ENCODE peak calls at places on chromosomes 5 and 9, in six cellular contexts. B, M, P, C, F and O are unnamed samples.

GRCh38 chr5:25963251-25964008 is 1075.0 kb downstream of the CDH9 start:
- DNase-seq in C (no peak), P (no peak), M (no peak), F (peak; percentile 49), B (peak; percentile 89), O (no peak)

GRCh38 chr5:150230842-150231241 is 41.0 kb downstream of the SLC6A7 start:
- DNase-seq in C (no peak), P (no peak), F (no peak), B (no peak), M (no peak), O (no peak)

GRCh38 chr5:74503-75109 is 17.4 kb upstream of the PLEKHG4B start:
- DNase-seq in B (no peak), C (no peak), M (no peak), P (no peak), F (no peak), O (no peak)

GRCh38 chr9:1007312-1007711 is 30.9 kb downstream of the DMRT3 start:
- DNase-seq in F (no peak), P (no peak), B (no peak), C (no peak), M (no peak), O (no peak)

GRCh38 chr5:144812770-144813169 is 642.1 kb downstream of the KCTD16 start:
- DNase-seq in P (peak; percentile 30), M (peak; percentile 82), C (no peak), F (peak; percentile 95), B (peak; percentile 0), O (no peak)

GRCh38 chr5:145989428-145989827 is 53.0 kb downstream of the SH3RF2 start:
- DNase-seq in C (no peak), B (no peak), P (no peak), M (no peak), F (no peak), O (no peak)

GRCh38 chr9:78121488-78121887 is 89.9 kb upstream of the GNAQ start:
- DNase-seq in F (peak; percentile 66), C (peak; percentile 79), P (peak; percentile 75), M (peak; percentile 81), B (peak; percentile 55), O (no peak)

GRCh38 chr5:132203464-132203818 is 24.2 kb downstream of the P4HA2 start:
- DNase-seq in F (peak; percentile 62), B (no peak), M (peak; percentile 81), P (no peak), C (no peak), O (no peak)

GRCh38 chr5:119011186-119011585 is 22.8 kb upstream of the DTWD2 start:
- DNase-seq in M (no peak), C (no peak), P (no peak), F (no peak), B (no peak), O (no peak)

GRCh38 chr5:88244686-88245085 is 24.0 kb downstream of the TMEM161B start:
- DNase-seq in M (no peak), P (no peak), F (no peak), B (no peak), C (no peak), O (no peak)

GRCh38 chr5:119541716-119542115 is 87.6 kb upstream of the FAM170A start:
- DNase-seq in B (no peak), F (no peak), M (no peak), C (no peak), P (no peak), O (no peak)

GRCh38 chr9:87497080-87497603 is 525 bp upstream of the DAPK1 start:
- DNase-seq in P (no peak), B (no peak), M (no peak), F (no peak), C (no peak), O (no peak)

GRCh38 chr5:9953691-9954090 is 296.0 kb downstream of the ATPSCKMT start:
- DNase-seq in C (no peak), B (no peak), F (no peak), M (no peak), P (no peak), O (no peak)

GRCh38 chr9:98132806-98133631 is 14.0 kb upstream of the TRIM14 start:
- DNase-seq in F (no peak), B (no peak), M (no peak), C (no peak), P (no peak), O (no peak)

GRCh38 chr5:2740051-2740848 is 11.2 kb downstream of the IRX2 start:
- DNase-seq in B (no peak), M (peak; percentile 7), F (no peak), P (no peak), C (no peak), O (no peak)

GRCh38 chr9:117772960-117773359 is 68.8 kb downstream of the TLR4 start:
- DNase-seq in P (peak; percentile 31), M (peak; percentile 79), C (no peak), F (peak; percentile 65), B (no peak), O (peak; percentile 70)

GRCh38 chr9:116152941-116153764 is 438 bp upstream of the PAPPA start:
- DNase-seq in M (peak; percentile 89), F (peak; percentile 94), B (peak; percentile 94), C (no peak), P (peak; percentile 83), O (no peak)

GRCh38 chr5:38466444-38467189 is 89.8 kb downstream of the LIFR start:
- DNase-seq in C (peak; percentile 34), M (peak; percentile 52), F (peak; percentile 95), B (peak; percentile 63), P (peak; percentile 90), O (no peak)

GRCh38 chr9:124795881-124796415 is 19.0 kb downstream of the OLFML2A start:
- DNase-seq in C (no peak), P (peak; percentile 60), F (no peak), B (no peak), M (no peak), O (no peak)

GRCh38 chr5:150582281-150582791 is 58.1 kb upstream of the SYNPO start:
- DNase-seq in P (peak; percentile 90), C (peak; percentile 79), F (peak; percentile 41), B (no peak), M (peak; percentile 42), O (no peak)

GRCh38 chr9:88536951-88537742 is 2.2 kb downstream of the NXNL2 start:
- DNase-seq in F (no peak), B (peak; percentile 29), P (no peak), C (no peak), M (no peak), O (no peak)

GRCh38 chr5:110785356-110785755 is 46.5 kb downstream of the SLC25A46 start:
- DNase-seq in B (no peak), P (peak; percentile 74), F (peak; percentile 97), M (peak; percentile 91), C (no peak), O (no peak)

GRCh38 chr9:114583371-114583770 is 4.2 kb upstream of the ATP6V1G1 start:
- DNase-seq in F (no peak), C (no peak), P (no peak), M (no peak), B (no peak), O (no peak)

GRCh38 chr5:92836861-92837755 is 743.9 kb downstream of the NR2F1-AS1 start:
- DNase-seq in F (peak; percentile 70), P (peak; percentile 13), B (no peak), M (peak; percentile 72), C (no peak), O (no peak)

GRCh38 chr5:51567636-51568035 is 184.4 kb downstream of the ISL1 start:
- DNase-seq in M (no peak), F (no peak), C (no peak), B (no peak), P (no peak), O (no peak)

GRCh38 chr5:149060325-149060724 is 2.5 kb downstream of the SH3TC2 start:
- DNase-seq in B (no peak), C (peak; percentile 29), M (peak; percentile 80), F (peak; percentile 43), P (peak; percentile 55), O (no peak)

GRCh38 chr5:16792278-16793275 is 143.5 kb downstream of the MYO10 start:
- DNase-seq in F (no peak), B (no peak), P (no peak), M (no peak), C (no peak), O (no peak)

GRCh38 chr5:172945151-172945550 is 14.1 kb upstream of the RPL26L1 start:
- DNase-seq in C (no peak), M (no peak), B (no peak), F (no peak), P (no peak), O (no peak)

DNA sequence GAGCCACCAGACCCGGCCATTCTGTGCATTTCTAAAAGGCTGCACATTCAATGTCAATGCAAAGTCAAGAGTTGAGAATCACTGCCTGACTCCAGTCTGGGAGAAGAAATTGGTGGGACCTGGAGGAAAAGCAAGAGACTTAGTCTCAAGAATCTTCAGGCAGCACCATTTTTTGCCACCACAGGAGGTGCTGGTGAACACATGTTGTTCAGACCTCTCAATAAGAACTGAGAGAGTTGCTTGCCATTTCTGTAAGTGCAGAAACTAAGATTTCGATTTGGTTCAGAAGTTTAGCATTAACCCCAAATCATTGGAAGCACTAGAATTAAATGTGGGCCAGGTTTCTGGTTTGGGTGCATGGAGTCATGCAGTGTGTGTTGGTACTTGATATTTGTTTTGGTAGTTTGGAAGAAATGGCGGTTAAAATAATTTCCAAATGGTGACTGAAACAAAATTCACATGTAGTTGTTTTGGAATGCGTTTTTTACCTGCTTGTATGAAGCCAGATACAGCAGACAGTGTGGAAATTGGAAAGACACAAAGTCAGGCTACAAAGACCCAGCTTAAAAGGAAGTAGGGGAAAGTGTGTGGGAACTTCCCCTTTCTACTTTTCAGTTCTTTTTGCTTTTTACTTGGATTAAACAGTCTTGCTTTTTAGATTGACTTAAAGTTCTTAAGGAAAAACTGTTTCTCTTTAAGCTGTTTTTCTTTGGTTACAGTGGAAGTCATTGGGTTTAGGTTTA is 20.4 kb downstream of the PDE8B start:
- DNase-seq in C (no peak), M (peak; percentile 36), B (peak; percentile 39), P (no peak), F (peak; percentile 28), O (no peak)
- TF ChIP-seq CTCF in C (no peak), M (peak; percentile 12), B (peak; percentile 6), P (peak; percentile 16), F (peak; percentile 39), O (peak; percentile 38)

GRCh38 chr5:159772698-159773061 is 143.6 kb upstream of the ADRA1B start:
- DNase-seq in B (no peak), M (no peak), F (no peak), P (no peak), C (no peak), O (no peak)
- H3K4me3 ChIP-seq in B (peak overlapping the region; percentile 41), M (peak overlapping the region; percentile 46), F (peak overlapping the region; percentile 15), P (no peak overlapping the region), C (peak overlapping the region; percentile 50), O (peak overlapping the region; percentile 33)

DNA sequence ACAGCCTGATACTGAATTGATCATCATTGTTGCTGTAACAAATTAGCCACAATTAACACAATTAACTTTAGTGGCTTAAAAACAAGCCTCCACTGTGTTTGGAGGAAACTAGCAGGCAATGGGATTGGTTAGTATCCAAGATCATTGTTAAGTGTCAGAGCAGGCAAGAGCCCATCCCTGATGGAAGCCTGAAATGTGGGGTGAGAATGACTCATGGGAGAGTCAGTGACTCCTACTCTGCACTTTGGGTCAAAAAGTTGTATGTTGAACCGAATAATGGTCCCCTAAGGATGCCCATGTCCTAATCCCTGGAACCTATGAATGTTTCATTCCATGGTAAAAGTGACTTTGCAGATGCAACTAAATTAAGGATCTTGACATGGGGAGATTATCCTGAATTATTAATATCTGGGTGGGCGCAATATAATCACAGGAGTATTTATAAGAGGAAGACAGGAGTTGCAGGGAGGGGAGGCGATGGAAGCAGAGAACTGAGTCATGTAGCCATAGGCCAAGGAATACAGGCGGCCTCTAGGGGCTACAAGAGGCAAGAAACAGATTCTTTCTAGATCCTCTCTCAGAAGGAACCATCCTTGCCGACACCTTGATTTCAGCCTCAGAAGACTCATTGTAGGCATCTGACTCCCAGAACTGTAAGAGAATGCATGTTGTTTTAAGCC is 28.8 kb downstream of the ALG2 start:
- DNase-seq in F (peak; percentile 84), M (peak; percentile 64), B (peak; percentile 18), P (peak; percentile 17), C (no peak), O (no peak)
- TF ChIP-seq CTCF in F (peak; percentile 52), M (peak; percentile 35), B (no peak), P (peak; percentile 34), C (no peak), O (peak; percentile 22)

GRCh38 chr9:73132034-73132776 is 19.5 kb upstream of the ANXA1 start:
- DNase-seq in M (peak; percentile 86), F (peak; percentile 79), B (peak; percentile 86), P (peak; percentile 91), C (peak; percentile 61), O (peak; percentile 69)
- H3K4me3 ChIP-seq in M (peak overlapping the region; percentile 62), F (peak overlapping the region; percentile 59), B (peak overlapping the region; percentile 40), P (no peak overlapping the region), C (peak overlapping the region; percentile 47), O (peak overlapping the region; percentile 55)